ENCODE peak calls at places on chromosomes 13 and 19, in four cellular contexts. O is mesendoderm, Q is lung microvascular endothelial cell, G is colonic mucosa. Z is an unnamed sample.

GRCh38 chr13:99998261-99998660 is 16.7 kb downstream of the ZIC2 start:
- DNase-seq in O (no peak), Q (no peak), G (no peak), Z (no peak)

GRCh38 chr19:10290439-10290875 is 705 bp downstream of the ICAM5 start:
- DNase-seq in O (peak; percentile 21), Q (no peak), G (no peak), Z (no peak)

GRCh38 chr13:20609145-20609544 is 42.2 kb downstream of the IFT88 start:
- DNase-seq in O (no peak), Q (peak; percentile 86), G (no peak), Z (peak; percentile 74)

GRCh38 chr19:49387936-49388372 is at the start of gene KASH5:
- DNase-seq in O (no peak), Q (peak; percentile 7), G (peak; percentile 74), Z (peak; percentile 87)

GRCh38 chr19:38875656-38876345 is 2.3 kb downstream of the RINL start:
- DNase-seq in O (no peak), Q (no peak), G (no peak), Z (no peak)

GRCh38 chr13:70357031-70357430 is 248.8 kb upstream of the KLHL1 start:
- DNase-seq in O (no peak), Q (no peak), G (no peak), Z (no peak)

GRCh38 chr19:7346488-7346971 is 2.2 kb upstream of the ARHGEF18 start:
- DNase-seq in O (no peak), Q (no peak), G (no peak), Z (no peak)

GRCh38 chr19:38442736-38443135 is 9.2 kb downstream of the RYR1 start:
- DNase-seq in O (no peak), Q (no peak), G (no peak), Z (no peak)

GRCh38 chr13:42420304-42420703 is 148.4 kb downstream of the AKAP11 start:
- DNase-seq in O (no peak), Q (no peak), G (no peak), Z (no peak)

GRCh38 chr13:112098699-112099098 is 31.8 kb downstream of the SOX1 start:
- DNase-seq in O (no peak), Q (no peak), G (no peak), Z (no peak)

GRCh38 chr13:108383676-108384075 is 114.2 kb downstream of the TNFSF13B start:
- DNase-seq in O (no peak), Q (no peak), G (no peak), Z (no peak)

GRCh38 chr19:47778954-47779351 is 450 bp downstream of the SELENOW start:
- DNase-seq in O (no peak), Q (peak; percentile 23), G (peak; percentile 78), Z (peak; percentile 41)

Z was measured in dermis blood vessel endothelial cell.